ENCODE peak calls at places on chromosomes 1 and 21, in five cellular contexts. One of them, this sample, is unnamed.
A peak's percentile ranks its signal among the peaks of the same experiment; 100 is the strongest.

GRCh38 chr1:96075704-96076455 is 645.7 kb upstream of the PTBP2 start:
- DNase-seq in colonic mucosa: no peak
- DNase-seq in neuronal stem cell: no peak
- DNase-seq in Jurkat, Clone E6-1: no peak
- DNase-seq in iPS DF 6.9: no peak
- DNase-seq in this sample: no peak

GRCh38 chr1:86068126-86068805 is 88.3 kb downstream of the COL24A1 start:
- DNase-seq in Jurkat, Clone E6-1: no peak
- DNase-seq in colonic mucosa: no peak
- DNase-seq in iPS DF 6.9: no peak
- DNase-seq in neuronal stem cell: no peak
- DNase-seq in this sample: no peak

GRCh38 chr1:111851552-111851951 is 95.9 kb downstream of the DDX20 start:
- DNase-seq in colonic mucosa: no peak
- DNase-seq in neuronal stem cell: no peak
- DNase-seq in Jurkat, Clone E6-1: no peak
- DNase-seq in iPS DF 6.9: no peak
- DNase-seq in this sample: no peak

GRCh38 chr1:177274687-177275211 is 104.0 kb downstream of the BRINP2 start:
- DNase-seq in colonic mucosa: no peak
- DNase-seq in Jurkat, Clone E6-1: no peak
- DNase-seq in neuronal stem cell: no peak
- DNase-seq in iPS DF 6.9: no peak
- DNase-seq in this sample: no peak

GRCh38 chr1:226549937-226550670 is 1.5 kb downstream of the STUM start:
- DNase-seq in colonic mucosa: peak; percentile 74
- DNase-seq in iPS DF 6.9: no peak
- DNase-seq in Jurkat, Clone E6-1: peak; percentile 53
- DNase-seq in neuronal stem cell: peak; percentile 5
- DNase-seq in this sample: peak; percentile 26

GRCh38 chr1:196071452-196071851 is 536.8 kb downstream of the KCNT2 start:
- DNase-seq in colonic mucosa: no peak
- DNase-seq in Jurkat, Clone E6-1: no peak
- DNase-seq in iPS DF 6.9: no peak
- DNase-seq in neuronal stem cell: no peak
- DNase-seq in this sample: no peak

GRCh38 chr1:93779540-93780121 is 98.0 kb upstream of the BCAR3 start:
- DNase-seq in colonic mucosa: no peak
- DNase-seq in iPS DF 6.9: no peak
- DNase-seq in neuronal stem cell: no peak
- DNase-seq in Jurkat, Clone E6-1: no peak
- DNase-seq in this sample: no peak

GRCh38 chr1:66505671-66506392 is 28.1 kb upstream of the SGIP1 start:
- DNase-seq in iPS DF 6.9: no peak
- DNase-seq in colonic mucosa: no peak
- DNase-seq in Jurkat, Clone E6-1: no peak
- DNase-seq in neuronal stem cell: no peak
- DNase-seq in this sample: no peak

GRCh38 chr1:55720243-55720642 is 505.1 kb upstream of the USP24 start:
- DNase-seq in colonic mucosa: peak; percentile 61
- DNase-seq in neuronal stem cell: no peak
- DNase-seq in Jurkat, Clone E6-1: no peak
- DNase-seq in iPS DF 6.9: no peak
- DNase-seq in this sample: no peak

GRCh38 chr1:9900142-9901043 is 9.7 kb downstream of the CTNNBIP1 start:
- DNase-seq in neuronal stem cell: no peak
- DNase-seq in colonic mucosa: peak; percentile 76
- DNase-seq in Jurkat, Clone E6-1: no peak
- DNase-seq in iPS DF 6.9: no peak
- DNase-seq in this sample: no peak

GRCh38 chr1:232445361-232446106 is 184.4 kb downstream of the SIPA1L2 start:
- DNase-seq in Jurkat, Clone E6-1: peak; percentile 76
- DNase-seq in iPS DF 6.9: no peak
- DNase-seq in colonic mucosa: no peak
- DNase-seq in neuronal stem cell: no peak
- DNase-seq in this sample: no peak

GRCh38 chr1:224256642-224257041 is 73.3 kb downstream of the NVL start:
- DNase-seq in iPS DF 6.9: no peak
- DNase-seq in neuronal stem cell: no peak
- DNase-seq in Jurkat, Clone E6-1: no peak
- DNase-seq in colonic mucosa: no peak
- DNase-seq in this sample: no peak

GRCh38 chr1:14334336-14335176 is 263.9 kb upstream of the KAZN start:
- DNase-seq in neuronal stem cell: no peak
- DNase-seq in iPS DF 6.9: no peak
- DNase-seq in Jurkat, Clone E6-1: peak; percentile 76
- DNase-seq in colonic mucosa: peak; percentile 44
- DNase-seq in this sample: no peak

GRCh38 chr1:3101127-3101939 is 32.3 kb downstream of the PRDM16 start:
- DNase-seq in colonic mucosa: no peak
- DNase-seq in iPS DF 6.9: no peak
- DNase-seq in neuronal stem cell: peak; percentile 80
- DNase-seq in Jurkat, Clone E6-1: no peak
- DNase-seq in this sample: no peak

GRCh38 chr1:207954104-207954503 is 43.2 kb upstream of the CD34 start:
- DNase-seq in iPS DF 6.9: no peak
- DNase-seq in neuronal stem cell: no peak
- DNase-seq in Jurkat, Clone E6-1: no peak
- DNase-seq in colonic mucosa: no peak
- DNase-seq in this sample: no peak

GRCh38 chr1:199742547-199742946 is 285.0 kb upstream of the NR5A2 start:
- DNase-seq in Jurkat, Clone E6-1: no peak
- DNase-seq in iPS DF 6.9: no peak
- DNase-seq in neuronal stem cell: no peak
- DNase-seq in colonic mucosa: no peak
- DNase-seq in this sample: no peak

GRCh38 chr21:43716376-43717165 is 2.4 kb upstream of the PDXK start:
- DNase-seq in Jurkat, Clone E6-1: no peak
- DNase-seq in colonic mucosa: no peak
- DNase-seq in iPS DF 6.9: no peak
- DNase-seq in neuronal stem cell: no peak
- DNase-seq in this sample: no peak

GRCh38 chr1:202632241-202632640 is 78.0 kb downstream of the SYT2 start:
- DNase-seq in colonic mucosa: no peak
- DNase-seq in neuronal stem cell: no peak
- DNase-seq in Jurkat, Clone E6-1: no peak
- DNase-seq in iPS DF 6.9: no peak
- DNase-seq in this sample: no peak

GRCh38 chr1:170908942-170909341 is 26.4 kb upstream of the MROH9 start:
- DNase-seq in Jurkat, Clone E6-1: no peak
- DNase-seq in iPS DF 6.9: no peak
- DNase-seq in neuronal stem cell: no peak
- DNase-seq in colonic mucosa: no peak
- DNase-seq in this sample: no peak

GRCh38 chr1:213519098-213519497 is 468.1 kb downstream of the RPS6KC1 start:
- DNase-seq in neuronal stem cell: no peak
- DNase-seq in iPS DF 6.9: no peak
- DNase-seq in Jurkat, Clone E6-1: no peak
- DNase-seq in colonic mucosa: no peak
- DNase-seq in this sample: no peak

GRCh38 chr1:170262540-170262939 is 116.8 kb downstream of the NTMT2 start:
- DNase-seq in neuronal stem cell: no peak
- DNase-seq in Jurkat, Clone E6-1: no peak
- DNase-seq in colonic mucosa: no peak
- DNase-seq in iPS DF 6.9: no peak
- DNase-seq in this sample: no peak

GRCh38 chr1:23825762-23826522 is 713 bp upstream of the HMGCL start:
- DNase-seq in colonic mucosa: no peak
- DNase-seq in iPS DF 6.9: no peak
- DNase-seq in neuronal stem cell: no peak
- DNase-seq in Jurkat, Clone E6-1: no peak
- DNase-seq in this sample: no peak

GRCh38 chr1:10704383-10704882 is 92.0 kb downstream of the CASZ1 start:
- DNase-seq in colonic mucosa: no peak
- DNase-seq in iPS DF 6.9: no peak
- DNase-seq in Jurkat, Clone E6-1: no peak
- DNase-seq in neuronal stem cell: peak; percentile 63
- DNase-seq in this sample: no peak

GRCh38 chr1:55071477-55071876 is 32.1 kb downstream of the PCSK9 start:
- DNase-seq in neuronal stem cell: peak; percentile 43
- DNase-seq in iPS DF 6.9: peak; percentile 64
- DNase-seq in Jurkat, Clone E6-1: peak; percentile 16
- DNase-seq in colonic mucosa: no peak
- DNase-seq in this sample: no peak

GRCh38 chr1:158809261-158809660 is 21.9 kb upstream of the MNDA start:
- DNase-seq in colonic mucosa: no peak
- DNase-seq in iPS DF 6.9: no peak
- DNase-seq in Jurkat, Clone E6-1: no peak
- DNase-seq in neuronal stem cell: no peak
- DNase-seq in this sample: no peak

GRCh38 chr1:43445618-43446387 is 7.9 kb downstream of the HYI start:
- DNase-seq in iPS DF 6.9: no peak
- DNase-seq in neuronal stem cell: no peak
- DNase-seq in Jurkat, Clone E6-1: no peak
- DNase-seq in colonic mucosa: no peak
- DNase-seq in this sample: no peak

GRCh38 chr1:42844592-42845140 is 1.7 kb upstream of the ZNF691 start:
- DNase-seq in colonic mucosa: no peak
- DNase-seq in iPS DF 6.9: no peak
- DNase-seq in Jurkat, Clone E6-1: no peak
- DNase-seq in neuronal stem cell: no peak
- DNase-seq in this sample: no peak

GRCh38 chr1:169694304-169694703 is 17.1 kb downstream of the SELL start:
- DNase-seq in colonic mucosa: no peak
- DNase-seq in Jurkat, Clone E6-1: peak; percentile 97
- DNase-seq in neuronal stem cell: no peak
- DNase-seq in iPS DF 6.9: no peak
- DNase-seq in this sample: peak; percentile 76

GRCh38 chr1:241666419-241666818 is 14.3 kb downstream of the WDR64 start:
- DNase-seq in neuronal stem cell: no peak
- DNase-seq in Jurkat, Clone E6-1: no peak
- DNase-seq in colonic mucosa: no peak
- DNase-seq in iPS DF 6.9: no peak
- DNase-seq in this sample: no peak

GRCh38 chr1:241838831-241839365 is 9.1 kb upstream of the EXO1 start:
- DNase-seq in Jurkat, Clone E6-1: no peak
- DNase-seq in iPS DF 6.9: no peak
- DNase-seq in colonic mucosa: no peak
- DNase-seq in neuronal stem cell: no peak
- DNase-seq in this sample: no peak

DNA sequence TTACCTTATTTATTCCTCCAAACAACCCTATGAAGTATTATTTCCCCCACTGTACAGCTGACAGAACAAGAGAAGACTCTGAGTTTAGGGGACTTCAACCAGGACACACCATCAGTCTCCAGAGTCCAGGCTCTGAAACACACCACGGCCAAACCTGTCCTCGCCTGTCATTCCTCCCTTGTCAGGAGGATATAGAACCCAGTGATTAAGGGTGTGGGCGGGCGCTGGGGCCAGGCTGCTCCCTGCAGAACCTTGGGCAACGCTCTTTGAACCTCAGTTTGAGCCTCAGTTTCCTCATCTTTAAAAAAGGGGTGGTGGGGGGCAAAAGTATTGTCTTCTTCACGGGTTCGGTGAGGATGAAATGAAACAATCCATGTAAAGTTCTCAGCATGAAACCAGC is 9.4 kb upstream of the CEP85 start:
- DNase-seq in Jurkat, Clone E6-1: no peak
- DNase-seq in iPS DF 6.9: no peak
- DNase-seq in colonic mucosa: no peak
- DNase-seq in neuronal stem cell: no peak
- DNase-seq in this sample: no peak
- H3K4me3 ChIP-seq in Jurkat, Clone E6-1: no peak overlapping the region
- H3K4me3 ChIP-seq in iPS DF 6.9: no peak overlapping the region
- H3K4me3 ChIP-seq in colonic mucosa: peak overlapping the region; percentile 41
- H3K4me3 ChIP-seq in neuronal stem cell: no peak overlapping the region
- H3K4me3 ChIP-seq in this sample: no peak overlapping the region

DNA sequence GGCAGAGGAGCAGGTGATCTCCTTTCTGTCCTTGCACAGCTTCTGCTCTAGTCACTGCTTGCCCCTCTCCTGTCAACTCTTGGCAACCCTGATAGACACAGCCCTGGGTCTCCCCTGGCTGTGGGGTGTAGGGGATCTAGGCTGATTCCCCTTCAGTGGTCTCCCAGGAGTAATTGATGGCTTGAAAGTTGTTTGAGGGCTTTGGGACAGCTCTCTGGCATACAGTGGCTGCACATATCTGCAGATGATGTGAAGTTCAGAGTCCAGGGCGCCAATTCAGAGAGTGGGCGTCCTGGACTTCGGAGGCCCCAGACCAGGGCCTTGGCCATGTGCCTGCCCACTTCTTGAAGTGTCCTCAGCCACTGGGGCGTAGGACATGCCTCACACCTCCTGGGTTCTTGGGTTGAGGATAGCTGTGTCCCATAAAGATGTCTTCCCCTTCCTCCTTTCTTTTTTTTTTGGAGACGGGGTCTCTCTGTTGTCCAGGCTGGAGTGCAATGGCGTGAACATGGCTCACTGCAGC is 2.5 kb downstream of the INAVA start:
- DNase-seq in iPS DF 6.9: no peak
- DNase-seq in neuronal stem cell: no peak
- DNase-seq in colonic mucosa: no peak
- DNase-seq in Jurkat, Clone E6-1: no peak
- DNase-seq in this sample: no peak
- H3K4me3 ChIP-seq in iPS DF 6.9: no peak overlapping the region
- H3K4me3 ChIP-seq in neuronal stem cell: no peak overlapping the region
- H3K4me3 ChIP-seq in colonic mucosa: peak overlapping the region; percentile 33
- H3K4me3 ChIP-seq in Jurkat, Clone E6-1: no peak overlapping the region
- H3K4me3 ChIP-seq in this sample: no peak overlapping the region

GRCh38 chr1:106523448-106523847 is 533.0 kb upstream of the PRMT6 start:
- DNase-seq in Jurkat, Clone E6-1: no peak
- DNase-seq in colonic mucosa: no peak
- DNase-seq in neuronal stem cell: peak; percentile 51
- DNase-seq in iPS DF 6.9: no peak
- DNase-seq in this sample: no peak
- H3K4me3 ChIP-seq in Jurkat, Clone E6-1: no peak overlapping the region
- H3K4me3 ChIP-seq in colonic mucosa: no peak overlapping the region
- H3K4me3 ChIP-seq in neuronal stem cell: no peak overlapping the region
- H3K4me3 ChIP-seq in iPS DF 6.9: no peak overlapping the region
- H3K4me3 ChIP-seq in this sample: no peak overlapping the region

GRCh38 chr1:150613061-150613920 is 16.1 kb downstream of the ENSA start:
- DNase-seq in neuronal stem cell: no peak
- DNase-seq in Jurkat, Clone E6-1: no peak
- DNase-seq in colonic mucosa: peak; percentile 80
- DNase-seq in iPS DF 6.9: no peak
- DNase-seq in this sample: no peak
- H3K4me3 ChIP-seq in neuronal stem cell: no peak overlapping the region
- H3K4me3 ChIP-seq in Jurkat, Clone E6-1: no peak overlapping the region
- H3K4me3 ChIP-seq in colonic mucosa: no peak overlapping the region
- H3K4me3 ChIP-seq in iPS DF 6.9: no peak overlapping the region
- H3K4me3 ChIP-seq in this sample: no peak overlapping the region

This sample was measured in naive thymus-derived CD4-positive, alpha-beta T cell.